ENCODE peak calls at places on chromosomes 2 and 18, in six cellular contexts. N is uterus, J is bronchial epithelial cell, L is left lung, O is K562, Q is GM23338. V is an unnamed sample. For H3K27me3, the result is how much of the 10 kb centered on the place peaks cover.

GRCh38 chr2:162085090-162085891 is 11.3 kb upstream of the DPP4 start:
- DNase-seq in Q (no peak), N (no peak), L (no peak), J (peak), O (no peak), V (no peak)

GRCh38 chr18:31244737-31245432 is 73.1 kb upstream of the DSG1 start:
- DNase-seq in L (no peak), Q (no peak), O (peak), N (no peak), J (peak), V (no peak)

GRCh38 chr2:172239944-172240590 is 137.4 kb upstream of the DLX2 start:
- DNase-seq in O (peak), Q (no peak), J (peak), N (no peak), L (no peak), V (no peak)

GRCh38 chr2:159155315-159155714 is 131.2 kb downstream of the WDSUB1 start:
- DNase-seq in L (no peak), Q (peak), O (no peak), J (peak), N (no peak), V (no peak)

GRCh38 chr18:63850010-63850409 is 37.5 kb upstream of the SERPINB2 start:
- DNase-seq in J (peak), N (no peak), O (no peak), L (no peak), Q (peak), V (no peak)

GRCh38 chr18:50218432-50219197 is 23.7 kb upstream of the MYO5B start:
- DNase-seq in N (no peak), J (peak), O (peak), L (no peak), Q (peak), V (no peak)

GRCh38 chr2:219692521-219692920 is 65.1 kb downstream of the SLC4A3 start:
- DNase-seq in N (no peak), O (no peak), L (no peak), Q (no peak), J (no peak), V (no peak)

GRCh38 chr2:95294579-95295250 is 2.4 kb upstream of the KCNIP3 start:
- DNase-seq in J (no peak), O (no peak), Q (no peak), N (no peak), L (no peak), V (no peak)

GRCh38 chr2:128280901-128281321 is 37.8 kb downstream of the HS6ST1 start:
- DNase-seq in Q (no peak), N (peak), L (peak), J (no peak), O (no peak), V (no peak)

GRCh38 chr2:86807462-86808275 is 17.0 kb upstream of the CD8A start:
- DNase-seq in Q (peak), N (no peak), L (peak), O (no peak), J (peak), V (no peak)

GRCh38 chr2:226137201-226137811 is 662.3 kb downstream of the IRS1 start:
- DNase-seq in J (peak), O (no peak), N (no peak), Q (no peak), L (no peak), V (peak)

GRCh38 chr2:73291093-73291460 is 2.3 kb downstream of the EGR4 start:
- DNase-seq in O (peak), L (peak), Q (peak), N (no peak), J (peak), V (no peak)

GRCh38 chr2:108942231-108943066 is 46.6 kb downstream of the EDAR start:
- DNase-seq in O (no peak), Q (no peak), J (no peak), N (no peak), L (no peak), V (no peak)

GRCh38 chr18:68482815-68483214 is 232.1 kb downstream of the TMX3 start:
- DNase-seq in Q (no peak), N (no peak), O (no peak), J (no peak), L (no peak), V (no peak)

GRCh38 chr18:905948-906415 is 1.3 kb downstream of the ADCYAP1 start:
- DNase-seq in Q (peak), L (peak), O (no peak), J (no peak), N (no peak), V (no peak)

GRCh38 chr2:210663574-210663973 is 107.2 kb downstream of the CPS1 start:
- DNase-seq in Q (peak), J (peak), L (no peak), O (peak), N (no peak), V (no peak)

GRCh38 chr2:209653164-209653563 is 118.5 kb upstream of the UNC80 start:
- DNase-seq in O (no peak), J (no peak), Q (peak), N (no peak), L (no peak), V (no peak)

GRCh38 chr2:86221066-86221684 is 21.9 kb downstream of the MRPL35 start:
- DNase-seq in N (peak), Q (peak), O (peak), L (no peak), J (peak), V (no peak)

GRCh38 chr2:85475801-85476610 is 57.5 kb downstream of the SH2D6 start:
- DNase-seq in Q (no peak), N (no peak), O (no peak), J (peak), L (no peak), V (no peak)

GRCh38 chr2:118801154-118801553 is 46.3 kb downstream of the EN1 start:
- DNase-seq in N (no peak), L (no peak), J (no peak), Q (no peak), O (no peak), V (no peak)

GRCh38 chr2:74843371-74844298 is 9.7 kb downstream of the HK2 start:
- DNase-seq in L (no peak), Q (no peak), O (no peak), J (peak), N (no peak), V (no peak)

GRCh38 chr2:229297284-229297683 is 26.2 kb upstream of the PID1 start:
- DNase-seq in N (no peak), O (no peak), L (no peak), Q (no peak), J (peak), V (no peak)

GRCh38 chr18:77635441-77635840 is 385.8 kb downstream of the GALR1 start:
- DNase-seq in Q (no peak), N (peak), J (no peak), L (no peak), O (no peak), V (no peak)

GRCh38 chr2:33220533-33220932 is 255.9 kb upstream of the RASGRP3 start:
- DNase-seq in J (no peak), N (no peak), L (no peak), Q (no peak), O (no peak), V (no peak)

GRCh38 chr2:45700407-45701013 is 49.0 kb downstream of the PRKCE start:
- DNase-seq in L (no peak), Q (peak), O (peak), N (no peak), J (no peak), V (no peak)
- TF ChIP-seq CTCF in L (no peak), Q (peak), O (no peak), N (no peak), J (no peak), V (no peak)

DNA sequence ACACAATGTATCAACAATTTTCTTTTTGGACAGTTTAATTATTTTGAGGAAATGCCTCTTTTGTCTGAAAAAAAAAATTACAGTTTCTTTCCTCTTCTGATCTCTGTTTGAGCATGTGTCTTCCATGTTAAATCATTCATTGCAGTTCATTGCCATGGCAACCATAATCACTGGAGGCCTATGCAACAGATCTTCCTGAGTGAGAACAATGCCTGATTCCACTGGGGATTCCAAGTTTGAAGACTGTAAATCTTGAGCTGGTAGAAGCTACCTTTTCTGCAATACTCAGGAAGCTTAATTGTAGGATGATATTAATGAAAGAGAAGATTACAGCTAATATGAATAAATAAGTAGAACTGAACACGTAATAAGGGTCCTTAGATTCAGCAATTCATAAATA is 721.4 kb upstream of the CNTNAP5 start:
- DNase-seq in J (no peak), Q (peak), L (no peak), N (no peak), O (no peak), V (no peak)
- H3K4me3 ChIP-seq in J (no peak), Q (no peak), L (no peak), N (no peak), O (no peak), V (no peak)

GRCh38 chr2:31136000-31136399 is 2.2 kb downstream of the GALNT14 start:
- DNase-seq in O (no peak), Q (no peak), N (no peak), J (no peak), L (no peak), V (no peak)

GRCh38 chr2:31136732-31137131 is 1.5 kb downstream of the GALNT14 start:
- DNase-seq in L (no peak), O (no peak), Q (no peak), N (no peak), J (no peak), V (no peak)

GRCh38 chr2:31140151-31140550 is 1.9 kb upstream of the GALNT14 start:
- DNase-seq in O (no peak), Q (no peak), L (no peak), J (no peak), N (no peak), V (no peak)

GRCh38 chr2:31137211-31138036 is 816 bp downstream of the GALNT14 start:
- DNase-seq in L (peak), Q (peak), O (no peak), J (peak), N (no peak), V (no peak)

DNA sequence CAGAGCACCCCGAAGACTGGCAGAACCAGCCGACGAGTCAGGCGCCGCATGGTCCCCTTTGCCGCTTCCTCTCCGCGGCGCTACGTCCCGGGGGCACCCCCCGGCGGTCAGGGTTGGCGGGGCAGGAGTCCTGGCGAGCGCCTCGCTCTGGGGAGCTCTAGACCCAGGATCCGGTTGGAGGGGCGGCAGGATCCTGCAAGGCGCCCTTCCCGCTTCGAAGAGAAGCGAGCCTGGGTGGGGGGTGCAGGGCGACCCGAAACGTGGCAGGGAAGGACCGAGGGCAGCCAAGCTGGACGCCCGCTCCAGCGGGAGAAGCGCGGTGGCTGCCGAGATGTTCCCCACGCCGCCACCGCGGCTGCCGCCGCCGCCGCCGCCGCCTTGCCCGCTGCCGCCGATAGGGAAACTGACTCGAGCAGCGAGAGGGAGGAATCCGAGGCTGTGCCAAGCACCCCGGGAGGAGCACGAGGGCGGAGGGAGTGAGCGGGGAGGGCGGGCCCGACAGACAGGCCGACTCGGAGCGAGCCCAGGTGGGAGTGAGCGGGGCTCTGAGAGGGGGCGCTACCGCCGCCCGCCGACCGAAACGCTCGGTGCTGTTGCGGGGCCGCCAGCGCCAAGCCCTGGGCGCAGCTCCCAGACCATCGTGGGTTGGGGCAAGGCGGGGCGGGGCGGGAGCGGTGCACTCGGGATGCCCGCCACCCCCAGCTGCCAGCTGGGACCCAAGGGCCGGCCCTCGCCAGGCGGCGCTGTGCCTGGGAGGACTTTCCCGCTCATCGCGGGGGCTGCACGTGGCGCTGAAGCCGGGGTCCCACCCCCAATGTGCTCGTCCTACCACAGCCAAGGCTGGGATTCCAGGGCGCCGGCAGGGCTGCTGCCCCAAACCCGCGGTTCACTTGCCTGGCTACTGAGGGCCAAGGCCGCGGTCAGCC is at the start of gene GALNT14:
- DNase-seq in J (peak), O (no peak), L (peak), Q (peak), N (no peak), V (peak)
- H3K27me3 ChIP-seq in J (under half), O (under half), L (half or more), Q (half or more), N (under half), V (under half)

GRCh38 chr2:224611938-224612337 is 26.8 kb upstream of the CUL3 start:
- DNase-seq in N (no peak), Q (peak), J (no peak), O (no peak), L (no peak), V (no peak)
- TF ChIP-seq CTCF in N (no peak), Q (peak), J (no peak), O (peak), L (no peak), V (no peak)

DNA sequence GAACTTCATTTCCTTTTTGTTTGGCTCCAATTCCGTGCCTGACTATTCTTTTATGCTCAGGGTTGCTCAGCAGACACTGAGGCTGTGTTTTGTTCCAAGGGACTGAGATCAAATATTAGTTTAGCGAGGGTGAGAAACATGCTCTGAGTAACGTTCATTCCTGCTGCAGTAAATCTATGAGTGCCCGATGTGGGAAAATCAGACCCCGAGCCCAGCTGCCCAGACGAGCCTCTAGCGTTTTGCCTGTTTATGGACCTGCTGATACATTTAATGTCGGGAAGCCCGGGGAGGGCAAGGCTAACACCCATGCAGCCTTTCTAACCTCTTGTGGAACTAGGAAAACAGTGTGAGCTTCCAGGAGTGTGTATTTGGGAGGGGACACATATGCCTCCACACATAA is 119.2 kb downstream of the VAPA start:
- DNase-seq in Q (no peak), L (no peak), J (no peak), O (no peak), N (peak), V (no peak)
- H3K4me3 ChIP-seq in Q (peak), L (no peak), J (no peak), O (no peak), N (no peak), V (no peak)

DNA sequence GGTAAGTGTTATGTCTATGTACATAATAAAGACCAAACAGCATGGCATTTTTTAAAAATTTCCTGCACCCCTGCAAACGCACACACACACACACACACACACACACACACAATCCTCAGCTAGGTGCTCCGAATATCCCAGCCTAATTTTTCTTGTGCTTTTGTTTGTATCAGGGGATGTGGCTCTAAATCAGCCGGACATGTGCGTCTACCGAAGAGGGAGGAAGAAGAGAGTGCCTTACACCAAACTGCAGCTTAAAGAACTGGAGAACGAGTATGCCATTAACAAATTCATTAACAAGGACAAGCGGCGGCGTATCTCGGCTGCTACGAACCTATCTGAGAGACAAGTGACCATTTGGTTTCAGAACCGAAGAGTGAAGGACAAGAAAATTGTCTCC is 1.8 kb downstream of the HOXD13 start:
- DNase-seq in J (no peak), Q (no peak), O (no peak), N (no peak), L (no peak), V (no peak)
- H3K27me3 ChIP-seq in J (half or more), Q (half or more), O (half or more), N (half or more), L (half or more), V (half or more)

DNA sequence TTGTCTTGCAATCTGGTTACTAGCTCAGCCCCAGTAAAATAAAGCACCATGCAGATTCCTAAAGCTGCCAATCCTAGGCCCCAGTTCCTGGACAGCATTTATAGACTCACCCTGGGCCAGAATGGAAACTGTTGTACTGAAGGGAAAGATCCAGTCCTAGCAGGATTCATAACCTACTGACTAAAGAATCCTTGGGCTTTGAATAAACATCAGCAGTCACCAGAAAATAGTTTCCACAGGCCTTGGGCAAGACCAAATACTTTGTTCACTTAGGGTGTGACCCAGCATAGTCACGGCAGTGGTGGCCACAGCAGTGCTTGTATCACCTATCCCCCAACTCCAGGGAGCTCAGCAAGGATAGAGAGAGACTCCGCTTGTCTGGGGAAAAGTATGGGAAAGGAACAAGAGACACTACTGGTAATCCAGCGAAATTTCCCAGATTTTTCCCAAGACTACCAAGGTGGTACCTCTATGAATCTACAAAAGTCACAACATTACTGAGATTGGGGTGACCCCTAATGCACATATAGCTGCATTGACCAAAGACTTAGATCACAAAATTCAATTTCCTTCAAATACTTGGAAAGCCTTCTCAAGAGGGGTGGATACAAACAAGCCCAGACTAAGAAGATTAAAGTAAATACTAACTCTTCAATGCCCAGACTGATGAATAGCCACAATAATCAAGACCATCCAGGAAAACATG is 748.1 kb upstream of the LRATD1 start:
- DNase-seq in O (no peak), Q (peak), L (no peak), N (no peak), J (peak), V (no peak)
- TF ChIP-seq CTCF in O (no peak), Q (peak), L (no peak), N (no peak), J (no peak), V (no peak)

GRCh38 chr2:54695378-54695777 is 28.1 kb upstream of the EML6 start:
- DNase-seq in L (no peak), N (no peak), O (no peak), J (no peak), Q (no peak), V (no peak)
- H3K4me3 ChIP-seq in L (no peak), N (no peak), O (no peak), J (no peak), Q (no peak), V (no peak)